ENCODE peak calls at places on chromosomes 13 and 19, in six cellular contexts. B is upper lobe of right lung, F is tibial nerve, X is tibial artery, J is astrocyte, M is left ventricle myocardium inferior. U is an unnamed sample.
A peak's percentile ranks its signal among the peaks of the same experiment; 100 is the strongest.

GRCh38 chr13:106515635-106516254 is 19.7 kb downstream of the EFNB2 start:
- DNase-seq in B (no peak), X (no peak), F (no peak), J (no peak), M (no peak), U (no peak)

GRCh38 chr19:7679017-7679720 is 1.5 kb upstream of the TRAPPC5 start:
- DNase-seq in M (no peak), J (no peak), B (no peak), X (no peak), F (no peak), U (no peak)

GRCh38 chr13:41232715-41233114 is 30.7 kb downstream of the MTRF1 start:
- DNase-seq in J (no peak), B (no peak), X (no peak), M (no peak), F (no peak), U (no peak)

GRCh38 chr13:38535271-38535670 is 151.6 kb upstream of the FREM2 start:
- DNase-seq in M (no peak), X (no peak), B (no peak), F (no peak), J (no peak), U (no peak)

GRCh38 chr13:111517641-111518010 is 197.2 kb downstream of the TEX29 start:
- DNase-seq in M (no peak), F (no peak), J (no peak), B (no peak), X (no peak), U (peak; percentile 72)

GRCh38 chr13:27644302-27644701 is 22.6 kb downstream of the POLR1D start:
- DNase-seq in J (peak; percentile 95), B (no peak), M (no peak), F (no peak), X (no peak), U (no peak)

GRCh38 chr13:35219021-35219420 is 257.5 kb downstream of the MAB21L1 start:
- DNase-seq in M (no peak), F (no peak), J (no peak), B (no peak), X (no peak), U (no peak)

GRCh38 chr19:55178781-55179569 is 1.1 kb downstream of the SYT5 start:
- DNase-seq in B (peak; percentile 79), X (no peak), F (no peak), J (peak; percentile 70), M (peak; percentile 46), U (peak; percentile 97)

GRCh38 chr13:77359171-77359570 is 32.3 kb upstream of the MYCBP2 start:
- DNase-seq in F (no peak), B (no peak), J (peak; percentile 2), X (no peak), M (no peak), U (no peak)

GRCh38 chr19:58562126-58563033 is 4.0 kb upstream of the UBE2M start:
- DNase-seq in J (peak; percentile 44), X (peak; percentile 74), M (peak; percentile 36), B (peak; percentile 78), F (no peak), U (peak; percentile 81)

GRCh38 chr13:110397445-110397844 is 90.4 kb downstream of the COL4A2 start:
- DNase-seq in F (no peak), B (no peak), M (no peak), J (peak; percentile 91), X (no peak), U (no peak)

GRCh38 chr19:15175609-15176008 is 25.2 kb downstream of the NOTCH3 start:
- DNase-seq in J (no peak), X (no peak), M (no peak), F (no peak), B (no peak), U (no peak)

GRCh38 chr19:12938536-12939291 is at the start of gene CALR:
- DNase-seq in X (peak; percentile 79), B (no peak), J (no peak), F (no peak), M (no peak), U (peak; percentile 54)

GRCh38 chr19:50922316-50922853 is 11.2 kb upstream of the KLK4 start:
- DNase-seq in B (peak; percentile 77), M (peak; percentile 34), X (peak; percentile 68), J (peak; percentile 25), F (peak; percentile 23), U (peak; percentile 89)

GRCh38 chr19:710767-711166 is 2.0 kb downstream of the PALM start:
- DNase-seq in J (peak; percentile 51), B (no peak), F (no peak), X (no peak), M (peak; percentile 41), U (peak; percentile 39)

GRCh38 chr19:31109626-31110025 is 239.6 kb downstream of the TSHZ3 start:
- DNase-seq in B (no peak), F (no peak), X (no peak), J (no peak), M (no peak), U (no peak)

GRCh38 chr13:27379694-27380596 is 44.5 kb upstream of the GTF3A start:
- DNase-seq in F (peak; percentile 23), B (no peak), M (peak; percentile 36), J (no peak), X (peak; percentile 66), U (peak; percentile 89)

GRCh38 chr13:42354246-42355117 is 82.5 kb downstream of the AKAP11 start:
- DNase-seq in F (no peak), J (peak; percentile 91), X (no peak), M (no peak), B (no peak), U (no peak)

GRCh38 chr19:54430306-54431254 is 15.3 kb downstream of the TTYH1 start:
- DNase-seq in B (no peak), M (peak; percentile 47), F (no peak), X (no peak), J (no peak), U (peak; percentile 97)

GRCh38 chr13:83350569-83350968 is 531.7 kb downstream of the SLITRK1 start:
- DNase-seq in F (no peak), M (no peak), X (no peak), B (no peak), J (peak; percentile 34), U (no peak)

GRCh38 chr13:36888645-36889044 is 31.4 kb downstream of the SMAD9 start:
- DNase-seq in F (no peak), M (no peak), B (no peak), X (no peak), J (no peak), U (no peak)

GRCh38 chr13:50357586-50358118 is 342.4 kb downstream of the KCNRG start:
- DNase-seq in J (peak; percentile 97), F (no peak), X (no peak), B (no peak), M (no peak), U (no peak)

GRCh38 chr19:53078668-53079067 is 24.6 kb downstream of the ZNF160 start:
- DNase-seq in M (no peak), F (no peak), X (no peak), J (no peak), B (no peak), U (no peak)
- H3K36me3 ChIP-seq in M (peaks cover 52% of the 10 kb centered on the region), F (peaks cover 15% of the 10 kb centered on the region), X (peaks cover 71% of the 10 kb centered on the region), J (peaks cover 8% of the 10 kb centered on the region), B (peaks cover 42% of the 10 kb centered on the region), U (peaks cover 5% of the 10 kb centered on the region)

DNA sequence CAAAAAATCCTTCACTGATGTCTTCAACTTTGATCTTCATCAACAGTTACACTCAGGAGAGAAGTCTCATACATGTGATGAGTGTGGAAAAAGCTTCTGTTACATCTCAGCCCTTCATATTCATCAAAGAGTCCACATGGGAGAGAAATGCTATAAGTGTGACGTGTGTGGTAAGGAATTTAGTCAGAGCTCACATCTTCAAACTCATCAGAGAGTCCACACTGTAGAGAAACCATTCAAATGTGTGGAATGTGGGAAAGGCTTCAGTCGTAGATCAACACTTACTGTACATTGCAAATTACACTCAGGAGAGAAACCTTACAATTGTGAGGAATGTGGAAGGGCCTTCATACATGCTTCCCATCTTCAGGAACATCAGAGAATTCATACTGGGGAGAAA is 8.4 kb upstream of the ZNF226 start:
- DNase-seq in J (no peak), M (no peak), B (no peak), F (no peak), X (no peak), U (no peak)
- H3K4me3 ChIP-seq in J (peak overlapping the region; percentile 2), M (no peak overlapping the region), B (no peak overlapping the region), F (no peak overlapping the region), X (no peak overlapping the region), U (no peak overlapping the region)

GRCh38 chr13:44537238-44537637 is 38.9 kb downstream of the TSC22D1 start:
- DNase-seq in M (no peak), F (no peak), X (no peak), B (no peak), J (no peak), U (no peak)
- H3K36me3 ChIP-seq in M (peaks cover 10% of the 10 kb centered on the region), F (no peaks in the 10 kb centered on the region), X (peaks cover 6% of the 10 kb centered on the region), B (peaks cover 7% of the 10 kb centered on the region), J (peaks cover 7% of the 10 kb centered on the region), U (no peaks in the 10 kb centered on the region)

GRCh38 chr13:98525852-98526512 is 50.9 kb downstream of the STK24 start:
- DNase-seq in M (no peak), X (no peak), F (no peak), J (no peak), B (peak; percentile 58), U (peak; percentile 57)
- H3K4me3 ChIP-seq in M (no peak overlapping the region), X (no peak overlapping the region), F (no peak overlapping the region), J (no peak overlapping the region), B (no peak overlapping the region), U (no peak overlapping the region)

GRCh38 chr19:36084231-36085009 is 26.5 kb upstream of the OVOL3 start:
- DNase-seq in X (no peak), M (no peak), B (no peak), J (no peak), F (no peak), U (no peak)
- H3K36me3 ChIP-seq in X (no peaks in the 10 kb centered on the region), M (no peaks in the 10 kb centered on the region), B (no peaks in the 10 kb centered on the region), J (peaks cover 2% of the 10 kb centered on the region), F (no peaks in the 10 kb centered on the region), U (peaks cover 48% of the 10 kb centered on the region)

DNA sequence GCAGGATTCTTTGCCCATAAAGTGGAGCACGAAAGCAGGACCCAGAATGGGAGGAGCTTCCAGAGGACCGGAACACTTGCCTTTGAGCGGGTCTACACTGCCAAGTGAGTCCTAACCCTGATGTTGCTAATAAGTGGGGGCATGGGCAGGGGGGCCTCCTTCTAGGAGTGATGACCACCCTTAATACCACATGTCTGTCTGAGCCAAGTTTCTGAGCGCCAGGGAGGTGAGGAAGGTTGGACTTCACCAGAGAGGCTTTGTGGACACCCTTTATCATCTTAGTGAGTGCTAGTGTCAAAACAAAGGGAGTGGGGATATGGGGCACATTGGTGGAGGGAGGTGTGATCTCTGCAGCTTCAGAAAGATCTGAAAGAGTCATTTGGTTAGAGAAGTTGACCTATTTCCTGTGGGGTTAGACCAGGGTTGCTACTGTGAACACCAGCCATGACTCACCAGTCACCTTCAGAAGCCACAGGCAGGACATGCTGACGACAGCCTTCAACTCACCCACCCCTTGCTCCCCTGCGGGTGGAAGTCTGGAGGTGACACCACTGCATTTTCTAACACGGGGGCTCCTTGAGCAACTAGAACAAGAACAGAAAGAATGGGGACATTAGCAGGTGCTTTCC is 8.8 kb downstream of the ALOX5AP start:
- DNase-seq in B (peak; percentile 67), M (no peak), J (peak; percentile 69), X (no peak), F (no peak), U (no peak)
- H3K4me3 ChIP-seq in B (no peak overlapping the region), M (no peak overlapping the region), J (no peak overlapping the region), X (no peak overlapping the region), F (no peak overlapping the region), U (no peak overlapping the region)

DNA sequence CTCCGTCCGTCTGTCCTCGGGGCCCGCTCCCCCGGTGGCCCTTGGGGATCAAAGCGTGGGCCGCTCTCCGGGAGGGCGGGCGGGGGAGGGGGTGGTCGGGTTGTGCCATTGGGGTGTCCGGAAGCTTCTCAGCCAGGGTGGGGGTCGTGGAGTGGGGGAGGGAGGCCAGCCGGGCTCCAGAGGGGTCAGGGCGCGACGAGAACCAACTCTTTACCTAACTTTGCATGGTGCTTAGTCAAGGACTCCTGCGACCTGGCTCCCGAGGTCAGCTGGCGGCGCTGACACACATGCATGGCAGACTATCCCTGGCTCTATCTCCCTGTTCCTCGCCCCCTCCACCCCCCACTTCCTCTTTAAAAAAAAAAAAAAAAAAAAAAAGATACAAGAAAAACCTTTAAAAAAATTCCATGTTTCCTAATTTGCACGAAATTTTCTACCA is 15.5 kb downstream of the SMIM24 start:
- DNase-seq in F (no peak), B (peak; percentile 66), M (no peak), J (no peak), X (no peak), U (peak; percentile 86)
- H3K36me3 ChIP-seq in F (peaks cover 6% of the 10 kb centered on the region), B (peaks cover 33% of the 10 kb centered on the region), M (peaks cover 33% of the 10 kb centered on the region), J (peaks cover 2% of the 10 kb centered on the region), X (peaks cover 20% of the 10 kb centered on the region), U (no peaks in the 10 kb centered on the region)

U was measured in H7.